ENCODE peak calls at places on chromosomes 5 and 9, in six cellular contexts. D, S, C, W, J and M are unnamed samples.

GRCh38 chr5:32538031-32538547 is 47.3 kb upstream of the SUB1 start:
- DNase-seq in D (no peak), S (peak), C (peak), W (peak), J (peak), M (no peak)

GRCh38 chr5:42595597-42595996 is 161.0 kb upstream of the CCDC152 start:
- DNase-seq in D (no peak), S (no peak), C (no peak), W (no peak), J (no peak), M (no peak)

GRCh38 chr9:134268308-134268724 is 57.9 kb upstream of the RXRA start:
- DNase-seq in D (peak), S (no peak), C (peak), W (no peak), J (no peak), M (no peak)

GRCh38 chr5:10046681-10047080 is 203.0 kb downstream of the ATPSCKMT start:
- DNase-seq in D (no peak), S (no peak), C (no peak), W (no peak), J (no peak), M (no peak)

GRCh38 chr5:96377167-96377566 is 55.9 kb downstream of the PCSK1 start:
- DNase-seq in D (no peak), S (no peak), C (no peak), W (no peak), J (no peak), M (no peak)

GRCh38 chr5:127098246-127098645 is 24.9 kb upstream of the C5orf63 start:
- DNase-seq in D (no peak), S (no peak), C (no peak), W (no peak), J (no peak), M (no peak)

GRCh38 chr5:138438724-138439536 is at the start of gene REEP2:
- DNase-seq in D (peak), S (peak), C (peak), W (peak), J (peak), M (peak)

GRCh38 chr5:8839361-8840055 is 706.4 kb downstream of the SEMA5A start:
- DNase-seq in D (no peak), S (no peak), C (no peak), W (no peak), J (no peak), M (no peak)